ENCODE peak calls at places on chromosome X, in seven cellular contexts. N, T, A, X, L, W and S are unnamed samples.

GRCh38 chrX:117768861-117769604 is 347.6 kb downstream of the KLHL13 start:
- DNase-seq in A (no peak), L (no peak), X (no peak), W (no peak), N (no peak), T (no peak), S (no peak)

GRCh38 chrX:153726286-153727107 is 1.8 kb downstream of the ABCD1 start:
- DNase-seq in X (peak; percentile 33), A (peak; percentile 30), N (peak; percentile 83), T (peak; percentile 32), W (peak; percentile 7), L (peak; percentile 95), S (peak; percentile 44)

GRCh38 chrX:30301977-30302376 is 7.2 kb downstream of the NR0B1 start:
- DNase-seq in W (no peak), X (no peak), L (no peak), N (no peak), T (no peak), A (no peak), S (no peak)

GRCh38 chrX:151225843-151226242 is 49.5 kb downstream of the GPR50 start:
- DNase-seq in A (no peak), N (no peak), X (no peak), W (no peak), T (no peak), L (no peak), S (no peak)

GRCh38 chrX:130091976-130092522 is 18.2 kb downstream of the ELF4 start:
- DNase-seq in W (no peak), T (no peak), X (peak; percentile 88), A (no peak), L (peak; percentile 62), N (peak; percentile 93), S (no peak)

GRCh38 chrX:140393507-140393906 is 111.4 kb downstream of the SOX3 start:
- DNase-seq in A (no peak), L (no peak), T (no peak), X (no peak), W (no peak), N (no peak), S (no peak)

GRCh38 chrX:73213734-73214133 is 917 bp downstream of the NAP1L2 start:
- DNase-seq in L (no peak), X (no peak), N (no peak), W (no peak), A (no peak), T (no peak), S (no peak)

GRCh38 chrX:109684136-109684535 is 48.9 kb downstream of the ACSL4 start:
- DNase-seq in T (no peak), N (no peak), X (no peak), L (no peak), A (no peak), W (no peak), S (no peak)

GRCh38 chrX:71532078-71532752 is 689 bp upstream of the OGT start:
- DNase-seq in A (no peak), T (no peak), L (no peak), N (no peak), W (no peak), X (peak; percentile 56), S (no peak)

GRCh38 chrX:96436105-96436504 is 248.5 kb upstream of the DIAPH2 start:
- DNase-seq in L (peak; percentile 10), N (no peak), X (no peak), T (no peak), A (no peak), W (no peak), S (no peak)

GRCh38 chrX:41923925-41924693 is 755 bp upstream of the CASK start:
- DNase-seq in W (no peak), A (peak; percentile 21), X (peak; percentile 39), T (no peak), L (peak; percentile 82), N (no peak), S (no peak)

GRCh38 chrX:83336464-83336863 is 171.6 kb upstream of the POU3F4 start:
- DNase-seq in W (no peak), L (no peak), X (no peak), A (no peak), N (no peak), T (no peak), S (no peak)

GRCh38 chrX:57282568-57282967 is 3.9 kb upstream of the FAAH2 start:
- DNase-seq in T (no peak), N (no peak), W (no peak), L (no peak), X (no peak), A (no peak), S (no peak)

GRCh38 chrX:70973221-70973620 is 42.3 kb upstream of the SLC7A3 start:
- DNase-seq in N (no peak), A (no peak), L (no peak), X (no peak), W (no peak), T (no peak), S (no peak)

GRCh38 chrX:15873566-15873965 is 19.0 kb upstream of the AP1S2 start:
- DNase-seq in W (no peak), X (no peak), T (no peak), N (no peak), L (peak; percentile 47), A (no peak), S (no peak)

GRCh38 chrX:45715787-45716186 is 515.1 kb upstream of the DIPK2B start:
- DNase-seq in A (no peak), L (no peak), X (no peak), N (no peak), W (no peak), T (no peak), S (no peak)

GRCh38 chrX:24153175-24153795 is 3.8 kb downstream of the ZFX start:
- DNase-seq in T (no peak), W (no peak), L (peak; percentile 79), N (no peak), A (no peak), X (no peak), S (no peak)

GRCh38 chrX:139640259-139640658 is 67.7 kb downstream of the MCF2 start:
- DNase-seq in N (no peak), T (no peak), X (no peak), L (no peak), W (no peak), A (no peak), S (no peak)

GRCh38 chrX:154021131-154021611 is 1.5 kb upstream of the IRAK1 start:
- DNase-seq in A (no peak), N (peak; percentile 58), T (no peak), W (no peak), L (peak; percentile 96), X (peak; percentile 57), S (no peak)

GRCh38 chrX:10117864-10118377 is 38.9 kb upstream of the CLCN4 start:
- DNase-seq in L (no peak), X (no peak), A (no peak), N (no peak), W (no peak), T (no peak), S (no peak)